ENCODE peak calls at places on chromosomes 5 and 9, in four cellular contexts. P is HL-60, I is GM12878, R is K562. G is an unnamed sample.

GRCh38 chr5:80799573-80799972 is 144.8 kb upstream of the DHFR start:
- DNase-seq in R (no peak), I (no peak), P (no peak), G (no peak)

GRCh38 chr5:145509336-145510150 is 325.6 kb downstream of the PRELID2 start:
- DNase-seq in I (no peak), P (no peak), R (no peak), G (no peak)

GRCh38 chr9:34123682-34124081 is 2.8 kb downstream of the DCAF12 start:
- DNase-seq in I (peak; percentile 52), P (peak; percentile 97), R (no peak), G (no peak)

GRCh38 chr9:90442738-90443137 is 199.9 kb downstream of the DIRAS2 start:
- DNase-seq in R (no peak), P (no peak), I (no peak), G (no peak)

GRCh38 chr5:55141945-55142690 is 17.9 kb upstream of the GPX8 start:
- DNase-seq in P (no peak), I (no peak), R (no peak), G (no peak)

GRCh38 chr9:118809160-118809625 is 560.0 kb downstream of the BRINP1 start:
- DNase-seq in I (no peak), P (no peak), R (no peak), G (no peak)

GRCh38 chr9:22041792-22042191 is 32.7 kb upstream of the CDKN2B start:
- DNase-seq in R (no peak), P (no peak), I (no peak), G (no peak)

GRCh38 chr9:131432597-131433301 is 38.9 kb downstream of the PRRC2B start:
- DNase-seq in I (no peak), P (no peak), R (no peak), G (no peak)

GRCh38 chr5:1006656-1007071 is 1.9 kb upstream of the NKD2 start:
- DNase-seq in R (no peak), I (no peak), P (no peak), G (no peak)

GRCh38 chr5:109689740-109690455 is at the start of gene MAN2A1:
- DNase-seq in I (no peak), P (peak; percentile 62), R (peak; percentile 81), G (peak; percentile 50)

GRCh38 chr9:19641046-19641445 is 147.8 kb downstream of the SLC24A2 start:
- DNase-seq in R (no peak), P (no peak), I (no peak), G (no peak)

GRCh38 chr5:133274597-133274935 is 222.8 kb downstream of the HSPA4 start:
- DNase-seq in P (no peak), R (no peak), I (no peak), G (no peak)

GRCh38 chr5:97062046-97062445 is 80.4 kb downstream of the LIX1 start:
- DNase-seq in R (no peak), P (no peak), I (no peak), G (no peak)

GRCh38 chr9:34650816-34651215 is 1.2 kb upstream of the IL11RA start:
- DNase-seq in I (no peak), R (no peak), P (no peak), G (no peak)

DNA sequence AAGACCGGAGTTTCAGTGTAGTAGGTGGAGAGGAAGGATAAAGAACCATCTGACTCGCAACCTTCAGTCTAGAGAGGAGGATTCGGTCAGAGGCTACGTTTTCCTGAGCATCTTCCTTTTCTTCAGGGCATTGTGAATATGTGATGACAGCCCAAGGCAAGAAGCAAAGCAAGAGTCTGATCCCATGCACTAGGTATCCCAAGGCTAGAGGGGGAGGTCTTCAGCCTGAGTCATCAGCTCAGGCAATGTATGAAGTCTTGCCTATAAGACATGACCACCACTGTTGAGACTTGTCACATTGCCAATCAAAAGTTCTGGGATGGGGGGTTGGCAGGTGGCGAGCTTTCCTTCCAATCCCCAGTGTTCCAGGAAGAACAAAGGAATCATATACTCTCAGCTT is 63.3 kb downstream of the UGCG start:
- DNase-seq in R (no peak), P (no peak), I (no peak), G (no peak)
- TF ChIP-seq SPI1 in R (no peak), P (no peak), I (no peak), G (no peak)

GRCh38 chr9:23825143-23825531 is 903 bp downstream of the ELAVL2 start:
- DNase-seq in P (no peak), I (no peak), R (no peak), G (no peak)
- TF ChIP-seq SPI1 in P (no peak), I (no peak), R (no peak), G (no peak)

GRCh38 chr5:159515909-159516415 is 185.7 kb upstream of the IL12B start:
- DNase-seq in R (peak; percentile 58), I (peak; percentile 26), P (peak; percentile 59), G (peak; percentile 46)
- TF ChIP-seq SPI1 in R (no peak), I (no peak), P (no peak), G (no peak)

GRCh38 chr9:104093162-104093561 is 947 bp upstream of the SMC2 start:
- DNase-seq in R (no peak), P (no peak), I (no peak), G (no peak)
- TF ChIP-seq SPI1 in R (no peak), P (no peak), I (no peak), G (no peak)

GRCh38 chr5:173293817-173294672 is 34.2 kb downstream of the STC2 start:
- DNase-seq in I (peak; percentile 35), P (peak; percentile 70), R (peak; percentile 74), G (peak; percentile 53)
- TF ChIP-seq SPI1 in I (no peak), P (no peak), R (no peak), G (no peak)

GRCh38 chr9:135744333-135745070 is 42.5 kb downstream of the KCNT1 start:
- DNase-seq in R (no peak), P (no peak), I (no peak), G (no peak)

GRCh38 chr9:135746565-135746964 is 44.6 kb downstream of the KCNT1 start:
- DNase-seq in R (no peak), I (no peak), P (no peak), G (no peak)

GRCh38 chr9:135745189-135745588 is 43.2 kb downstream of the KCNT1 start:
- DNase-seq in P (no peak), I (no peak), R (no peak), G (no peak)

GRCh38 chr9:135747311-135747710 is 45.3 kb downstream of the KCNT1 start:
- DNase-seq in R (no peak), I (no peak), P (no peak), G (no peak)

GRCh38 chr9:135745686-135746324 is 43.8 kb downstream of the KCNT1 start:
- DNase-seq in I (no peak), R (no peak), P (no peak), G (no peak)
- TF ChIP-seq SPI1 in I (no peak), R (no peak), P (no peak), G (no peak)

DNA sequence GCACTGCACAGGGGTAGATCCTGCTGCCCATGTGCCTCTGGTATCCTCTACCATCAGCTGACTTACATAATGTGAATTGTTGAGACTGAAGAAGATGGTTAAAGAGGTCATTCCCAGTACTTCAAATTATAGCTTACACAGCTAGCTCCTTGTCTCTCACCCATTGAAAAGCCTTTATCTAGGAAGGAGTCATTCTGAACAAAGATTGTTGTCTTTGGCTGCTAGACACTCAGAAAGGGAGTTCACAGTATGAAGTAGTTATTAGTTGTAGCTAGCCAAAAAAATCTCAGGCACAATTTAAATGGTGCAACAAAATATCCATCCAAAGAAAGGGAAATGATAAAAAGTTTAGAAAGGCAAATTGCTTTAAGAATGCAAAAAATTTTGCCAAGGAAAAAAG is 102.0 kb upstream of the NREP start:
- DNase-seq in P (no peak), R (no peak), I (no peak), G (no peak)
- TF ChIP-seq SPI1 in P (no peak), R (no peak), I (no peak), G (no peak)

G was measured in GM12891.